ENCODE peak calls at places on chromosomes 11 and 22, in six cellular contexts. Z, X, N, S, I and G are unnamed samples. For H3K36me3, the result is how much of the 10 kb centered on the place peaks cover.

GRCh38 chr11:97364047-97364446 is 974.2 kb downstream of the JRKL start:
- DNase-seq in Z (no peak), S (no peak), X (no peak), I (no peak), N (no peak), G (no peak)

GRCh38 chr11:33475999-33476398 is 218.8 kb downstream of the HIPK3 start:
- DNase-seq in N (no peak), I (no peak), S (no peak), Z (no peak), X (no peak), G (no peak)

GRCh38 chr11:47388697-47389576 is 10.6 kb upstream of the SPI1 start:
- DNase-seq in S (no peak), I (peak), X (no peak), Z (no peak), N (no peak), G (no peak)

GRCh38 chr11:14300661-14301304 is 58.2 kb downstream of the RRAS2 start:
- DNase-seq in N (peak), Z (peak), I (no peak), S (peak), X (peak), G (no peak)

GRCh38 chr22:41672780-41673509 is 15.7 kb downstream of the SNU13 start:
- DNase-seq in S (no peak), N (peak), Z (no peak), I (no peak), X (peak), G (no peak)

GRCh38 chr11:75498556-75499255 is 27.0 kb downstream of the GDPD5 start:
- DNase-seq in Z (no peak), S (no peak), N (no peak), X (no peak), I (no peak), G (no peak)

GRCh38 chr22:24985824-24986214 is 33.3 kb downstream of the KIAA1671 start:
- DNase-seq in X (no peak), Z (no peak), N (no peak), I (no peak), S (no peak), G (no peak)

GRCh38 chr11:21142007-21142406 is 472.6 kb downstream of the NELL1 start:
- DNase-seq in X (peak), N (no peak), Z (no peak), I (no peak), S (no peak), G (no peak)

GRCh38 chr11:8907116-8907515 is 3.9 kb upstream of the AKIP1 start:
- DNase-seq in Z (no peak), X (no peak), N (no peak), I (no peak), S (no peak), G (no peak)

GRCh38 chr11:108370990-108371389 is 96.3 kb downstream of the C11orf65 start:
- DNase-seq in I (no peak), X (no peak), Z (no peak), S (no peak), N (no peak), G (no peak)

GRCh38 chr11:134472188-134472455 is 60.1 kb upstream of the B3GAT1 start:
- DNase-seq in Z (no peak), I (no peak), N (no peak), S (no peak), X (no peak), G (no peak)

GRCh38 chr11:10304495-10305261 is at the start of gene ADM:
- DNase-seq in Z (peak), S (peak), X (peak), I (peak), N (peak), G (peak)

GRCh38 chr11:126307706-126308105 is 3.8 kb downstream of the DCPS start:
- DNase-seq in N (no peak), S (no peak), X (peak), I (no peak), Z (no peak), G (no peak)

GRCh38 chr22:17536269-17536668 is 27.0 kb upstream of the SLC25A18 start:
- DNase-seq in N (no peak), X (peak), S (no peak), Z (no peak), I (no peak), G (no peak)

GRCh38 chr11:124970925-124971324 is 16.9 kb downstream of the CCDC15 start:
- DNase-seq in S (no peak), Z (no peak), I (no peak), X (peak), N (no peak), G (no peak)

GRCh38 chr11:111976614-111977140 is 39.5 kb downstream of the DIXDC1 start:
- DNase-seq in X (peak), I (no peak), S (peak), Z (no peak), N (no peak), G (no peak)

GRCh38 chr11:30174265-30175022 is 56.4 kb upstream of the FSHB start:
- DNase-seq in I (no peak), S (no peak), Z (no peak), N (no peak), X (no peak), G (no peak)

GRCh38 chr11:102831128-102831708 is 12.2 kb downstream of the MMP3 start:
- DNase-seq in X (peak), I (no peak), S (peak), Z (peak), N (no peak), G (no peak)

GRCh38 chr11:46389450-46390330 is 1.9 kb downstream of the CHRM4 start:
- DNase-seq in S (peak), I (peak), N (no peak), Z (peak), X (peak), G (no peak)

GRCh38 chr22:41799486-41800347 is 762 bp upstream of the CCDC134 start:
- DNase-seq in I (peak), N (no peak), S (peak), Z (peak), X (peak), G (no peak)

GRCh38 chr11:68659158-68659921 is 25.0 kb upstream of the GAL start:
- DNase-seq in X (no peak), S (peak), Z (peak), I (peak), N (peak), G (no peak)

GRCh38 chr11:66283461-66284105 is 5.4 kb downstream of the YIF1A start:
- DNase-seq in I (peak), X (no peak), Z (no peak), S (no peak), N (no peak), G (no peak)

GRCh38 chr11:72239296-72239848 is 4.6 kb downstream of the PHOX2A start:
- DNase-seq in S (peak), Z (peak), I (peak), X (peak), N (no peak), G (no peak)

GRCh38 chr11:69013009-69013951 is at the start of gene MRGPRF:
- DNase-seq in I (peak), X (peak), S (peak), N (no peak), Z (peak), G (peak)

GRCh38 chr11:112620621-112621394 is 340.4 kb upstream of the NCAM1 start:
- DNase-seq in Z (no peak), X (no peak), I (no peak), N (no peak), S (no peak), G (peak)

GRCh38 chr11:101880208-101880607 is 34.6 kb upstream of the CEP126 start:
- DNase-seq in Z (no peak), X (peak), N (no peak), S (no peak), I (no peak), G (no peak)

GRCh38 chr11:83241291-83241946 is 44.7 kb downstream of the CCDC90B start:
- DNase-seq in X (peak), I (no peak), N (peak), Z (peak), S (no peak), G (no peak)

GRCh38 chr11:102494216-102494615 is 36.3 kb downstream of the MMP7 start:
- DNase-seq in I (no peak), Z (peak), N (peak), S (no peak), X (no peak), G (no peak)

GRCh38 chr11:123544631-123545375 is 109.6 kb downstream of the SCN3B start:
- DNase-seq in I (no peak), S (no peak), Z (no peak), N (no peak), X (no peak), G (no peak)

GRCh38 chr11:111366560-111367410 is 12.3 kb downstream of the POU2AF1 start:
- DNase-seq in I (no peak), S (no peak), Z (no peak), X (no peak), N (no peak), G (peak)

GRCh38 chr11:61838921-61839320 is 10.8 kb downstream of the FADS2 start:
- DNase-seq in I (peak), Z (no peak), X (no peak), S (no peak), N (no peak), G (no peak)

GRCh38 chr22:21761086-21761485 is 25.5 kb upstream of the YPEL1 start:
- DNase-seq in Z (no peak), N (no peak), I (no peak), S (no peak), X (no peak), G (no peak)

DNA sequence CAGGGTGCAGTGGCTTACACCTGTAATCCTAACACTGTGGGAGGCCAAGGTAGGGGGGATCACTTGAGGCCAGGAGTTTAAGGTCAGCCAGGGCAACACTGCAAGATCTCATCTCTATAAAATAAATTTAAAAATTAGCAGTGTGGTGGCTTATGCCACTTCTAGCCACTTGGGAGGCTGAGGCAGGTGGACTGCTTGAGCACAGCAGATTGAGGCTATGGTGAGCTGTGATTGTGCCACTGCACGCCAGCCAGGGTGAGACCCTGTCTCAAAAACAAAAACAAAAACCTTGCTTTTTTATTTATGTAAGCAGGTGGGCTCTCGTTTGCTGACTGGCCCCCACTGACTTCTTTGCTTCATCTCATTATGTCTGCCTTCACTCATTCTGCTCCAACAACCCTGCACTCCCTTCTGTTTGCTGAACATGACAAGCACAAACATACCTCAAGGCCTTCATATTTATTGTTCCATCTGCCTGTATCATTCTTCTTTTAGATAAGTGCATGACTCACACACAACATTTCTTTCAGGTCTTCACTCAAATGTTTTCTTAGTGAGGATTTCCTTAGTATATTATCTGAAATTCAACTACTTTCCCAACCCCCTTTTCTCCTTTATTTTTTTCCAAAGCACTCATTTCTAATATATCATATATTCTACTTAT is 32.4 kb upstream of the CLNS1A start:
- DNase-seq in I (no peak), S (no peak), N (no peak), Z (no peak), X (no peak), G (no peak)
- H3K36me3 ChIP-seq in I (under half), S (under half), N (under half), Z (under half), X (half or more), G (half or more)

DNA sequence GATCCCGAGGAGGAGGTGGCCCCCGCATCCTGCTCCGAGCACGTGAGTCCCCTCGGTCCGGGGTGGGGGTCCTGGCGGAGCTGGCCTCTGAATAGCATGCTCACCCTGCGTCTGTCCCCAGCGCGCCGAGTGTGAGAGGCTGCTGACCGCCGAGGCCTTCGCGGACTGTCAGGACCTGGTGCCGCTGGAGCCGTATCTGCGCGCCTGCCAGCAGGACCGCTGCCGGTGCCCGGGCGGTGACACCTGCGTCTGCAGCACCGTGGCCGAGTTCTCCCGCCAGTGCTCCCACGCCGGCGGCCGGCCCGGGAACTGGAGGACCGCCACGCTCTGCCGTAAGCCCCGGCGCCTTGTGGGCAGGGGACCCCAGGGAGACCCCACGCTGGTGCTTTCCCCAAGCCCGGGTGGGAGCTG is 3.5 kb downstream of the MUC2 start:
- DNase-seq in N (no peak), I (peak), Z (no peak), S (peak), X (no peak), G (no peak)
- H3K4me3 ChIP-seq in N (no peak), I (no peak), Z (peak), S (no peak), X (no peak), G (no peak)

GRCh38 chr11:86370922-86371614 is 3.6 kb upstream of the CCDC81 start:
- DNase-seq in S (no peak), I (no peak), N (no peak), Z (no peak), X (peak), G (no peak)
- TF ChIP-seq POLR2AphosphoS5 in S (no peak), I (no peak), N (no peak), Z (no peak), X (no peak), G (no peak)

GRCh38 chr22:50465531-50465930 is 9.3 kb downstream of the SBF1 start:
- DNase-seq in Z (no peak), S (no peak), X (no peak), N (no peak), I (no peak), G (no peak)
- H3K36me3 ChIP-seq in Z (half or more), S (half or more), X (under half), N (under half), I (under half), G (half or more)